ENCODE peak calls at places on chromosomes 2 and 18, in nine cellular contexts. S is dorsolateral prefrontal cortex, A is astrocyte of the cerebellum, F is spleen, H is hepatocyte, R is PC-3, E is foreskin fibroblast, K is kidney, M is stomach. L is an unnamed sample.
A peak's percentile ranks its signal among the peaks of the same experiment; 100 is the strongest.

GRCh38 chr2:112757265-112757664 is 7.1 kb downstream of the CKAP2L start:
- DNase-seq in R (no peak), F (no peak), H (no peak), S (no peak), K (no peak), A (no peak), E (peak; percentile 22), M (no peak), L (no peak)

GRCh38 chr2:26691881-26692813 is at the start of gene KCNK3:
- DNase-seq in A (no peak), H (peak; percentile 86), R (no peak), F (no peak), S (no peak), M (peak; percentile 50), K (peak; percentile 95), E (peak; percentile 74), L (no peak)

GRCh38 chr2:85318222-85319182 is 9.3 kb downstream of the TGOLN2 start:
- DNase-seq in R (peak; percentile 35), S (no peak), A (no peak), M (no peak), E (peak; percentile 92), K (no peak), F (no peak), H (peak; percentile 69), L (peak; percentile 83)

GRCh38 chr2:144681389-144681788 is 161.5 kb upstream of the ZEB2 start:
- DNase-seq in E (no peak), M (no peak), R (no peak), A (no peak), H (no peak), K (no peak), S (no peak), F (no peak), L (no peak)

GRCh38 chr2:233413046-233413445 is 58.8 kb downstream of the DGKD start:
- DNase-seq in S (no peak), R (peak; percentile 67), M (no peak), A (no peak), F (no peak), H (no peak), K (no peak), E (peak; percentile 45), L (no peak)

GRCh38 chr2:195967336-195967735 is 101.3 kb downstream of the DNAH7 start:
- DNase-seq in R (no peak), H (no peak), K (no peak), E (no peak), A (no peak), M (no peak), S (no peak), F (no peak), L (no peak)

GRCh38 chr18:49081511-49082146 is 130.9 kb upstream of the SMAD7 start:
- DNase-seq in S (no peak), M (no peak), F (no peak), E (no peak), R (no peak), A (no peak), K (no peak), H (no peak), L (no peak)

GRCh38 chr18:42296723-42297122 is 341.7 kb downstream of the PIK3C3 start:
- DNase-seq in F (no peak), M (no peak), A (peak; percentile 42), S (no peak), R (no peak), E (no peak), H (no peak), K (no peak), L (no peak)

GRCh38 chr2:118224144-118224887 is 136.0 kb downstream of the INSIG2 start:
- DNase-seq in E (peak; percentile 48), A (no peak), H (peak; percentile 21), F (peak; percentile 86), M (no peak), R (no peak), S (no peak), K (peak; percentile 68), L (no peak)

GRCh38 chr18:28204154-28204553 is 27.2 kb upstream of the CDH2 start:
- DNase-seq in E (peak; percentile 77), R (peak; percentile 96), F (no peak), H (no peak), S (no peak), A (peak; percentile 87), K (no peak), M (no peak), L (peak; percentile 82)

GRCh38 chr2:61141151-61141550 is 20.8 kb upstream of the C2orf74 start:
- DNase-seq in H (no peak), E (no peak), M (no peak), S (no peak), A (no peak), R (no peak), F (no peak), K (no peak), L (no peak)

GRCh38 chr2:61138859-61139258 is 23.1 kb upstream of the C2orf74 start:
- DNase-seq in E (no peak), M (no peak), F (no peak), H (no peak), S (no peak), R (no peak), K (no peak), A (no peak), L (no peak)

GRCh38 chr2:61145990-61146389 is 16.0 kb upstream of the C2orf74 start:
- DNase-seq in M (no peak), F (no peak), S (no peak), K (no peak), R (no peak), H (no peak), A (no peak), E (no peak), L (no peak)

GRCh38 chr2:61149074-61149473 is 12.9 kb upstream of the C2orf74 start:
- DNase-seq in R (no peak), H (no peak), A (no peak), K (no peak), F (no peak), M (no peak), E (no peak), S (no peak), L (no peak)

DNA sequence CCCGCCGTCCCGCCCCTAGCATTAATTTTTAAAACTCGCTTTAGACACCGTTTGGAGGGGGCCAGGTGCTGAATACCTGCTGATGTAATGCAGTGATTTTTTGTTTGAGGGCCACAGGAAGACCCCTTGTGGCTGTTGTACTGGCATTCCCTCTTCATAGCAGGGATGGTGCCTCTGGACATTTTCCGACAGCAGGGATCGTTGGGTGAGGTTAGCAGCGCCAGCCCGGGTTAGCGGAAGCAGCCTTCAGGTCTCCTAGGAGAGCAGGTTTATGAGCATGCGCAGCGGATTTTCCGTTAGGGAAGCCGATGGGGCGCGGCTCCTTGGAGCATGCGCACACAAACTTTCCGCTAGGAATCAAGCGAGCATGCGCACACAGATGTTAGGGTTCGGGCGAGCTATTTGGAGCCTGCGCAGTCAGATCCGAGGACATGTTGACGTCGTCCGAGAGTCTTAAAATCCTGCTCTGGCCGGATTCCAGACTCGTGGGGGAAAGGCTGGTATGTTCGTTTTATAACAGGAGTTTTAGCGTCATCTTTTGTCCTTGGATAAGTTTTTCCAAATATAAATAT is 17.2 kb upstream of the C2orf74 start:
- DNase-seq in H (peak; percentile 99), A (peak; percentile 95), E (peak; percentile 98), F (peak; percentile 96), S (peak; percentile 82), M (peak; percentile 98), K (peak; percentile 97), R (peak; percentile 99), L (peak; percentile 88)
- TF ChIP-seq CTCF in H (no peak), A (no peak), E (no peak), F (no peak), S (peak; percentile 8), M (no peak), K (no peak), R (no peak), L (no peak)

GRCh38 chr18:43846302-43846701 is 569.0 kb upstream of the SYT4 start:
- DNase-seq in E (no peak), H (no peak), M (no peak), S (no peak), F (no peak), R (no peak), A (no peak), K (no peak), L (no peak)

GRCh38 chr18:43847164-43848091 is 570.1 kb upstream of the SYT4 start:
- DNase-seq in K (no peak), S (no peak), E (peak; percentile 86), R (peak; percentile 31), F (no peak), M (no peak), H (no peak), A (peak; percentile 45), L (peak; percentile 58)
- H3K4me3 ChIP-seq in K (peak overlapping the region; percentile 30), S (no peak overlapping the region), E (no peak overlapping the region), R (no peak overlapping the region), F (no peak overlapping the region), M (no peak overlapping the region), H (no peak overlapping the region), A (no peak overlapping the region), L (no peak overlapping the region)

GRCh38 chr18:54004828-54005227 is 219.6 kb downstream of the MBD2 start:
- DNase-seq in F (no peak), M (no peak), H (no peak), R (peak; percentile 28), K (no peak), A (no peak), E (no peak), S (no peak), L (no peak)
- TF ChIP-seq CTCF in F (no peak), M (no peak), H (no peak), R (peak; percentile 32), K (no peak), A (no peak), E (no peak), S (no peak), L (no peak)

GRCh38 chr2:11553661-11554429 is 20.0 kb downstream of the GREB1 start:
- DNase-seq in H (no peak), E (peak; percentile 58), S (no peak), F (peak; percentile 22), A (peak; percentile 37), R (peak; percentile 86), M (no peak), K (no peak), L (no peak)
- H3K4me3 ChIP-seq in H (no peak overlapping the region), E (no peak overlapping the region), S (no peak overlapping the region), F (no peak overlapping the region), A (no peak overlapping the region), R (no peak overlapping the region), M (no peak overlapping the region), K (no peak overlapping the region), L (no peak overlapping the region)

GRCh38 chr18:13831864-13832508 is 8.0 kb downstream of the MC5R start:
- DNase-seq in H (no peak), S (no peak), E (no peak), R (peak; percentile 72), K (no peak), M (peak; percentile 66), F (no peak), A (no peak), L (no peak)
- TF ChIP-seq CTCF in H (peak; percentile 31), S (no peak), E (no peak), R (peak; percentile 61), K (no peak), M (no peak), F (no peak), A (no peak), L (no peak)